ENCODE peak calls at places on chromosomes 13 and 19, in ten cellular contexts. K is stimulated activated CD8-positive, alpha-beta memory T cell treated with anti-CD3 and anti-CD28 coated beads, Interleukin-2, amount 100 ng/mL, for 48 hours; T is NCI-H1048; M is NCI-H460; H is activated naive CD4-positive, alpha-beta T cell treated with anti-CD3 and anti-CD28 coated beads, Interleukin-2, amount 10 ng/mL, durations not matched to agents 7 days and 5 days; C is fibroblast of villous mesenchyme; E is RCC 7860; B is tibial nerve; U is iris pigment epithelial cell; V is A172. Y is an unnamed sample.
A peak's percentile ranks its signal among the peaks of the same experiment; 100 is the strongest.

GRCh38 chr13:45678282-45678681 is 23.8 kb upstream of the CBY2 start:
- DNase-seq in K (no peak), T (no peak), M (no peak), H (no peak), C (no peak), E (no peak), B (no peak), U (no peak), V (no peak), Y (no peak)

GRCh38 chr13:98022210-98022609 is 68.7 kb downstream of the IPO5 start:
- DNase-seq in K (no peak), T (no peak), M (peak; percentile 4), H (no peak), C (peak; percentile 43), E (no peak), B (no peak), U (peak; percentile 85), V (peak; percentile 37), Y (peak; percentile 86)

GRCh38 chr19:48897181-48897580 is 1.4 kb downstream of the TULP2 start:
- DNase-seq in K (no peak), T (no peak), M (no peak), H (no peak), C (no peak), E (no peak), B (no peak), U (no peak), V (no peak), Y (no peak)

GRCh38 chr13:76522083-76522755 is 364.0 kb downstream of the KCTD12 start:
- DNase-seq in K (no peak), T (no peak), M (no peak), H (no peak), C (peak; percentile 86), E (no peak), B (no peak), U (peak; percentile 57), V (no peak), Y (peak; percentile 36)

GRCh38 chr13:40786568-40786996 is 2.8 kb upstream of the SLC25A15 start:
- DNase-seq in K (no peak), T (no peak), M (peak; percentile 17), H (no peak), C (peak; percentile 76), E (no peak), B (no peak), U (peak; percentile 62), V (peak; percentile 33), Y (peak; percentile 54)

GRCh38 chr13:84088996-84089395 is 206.7 kb upstream of the SLITRK1 start:
- DNase-seq in K (no peak), T (no peak), M (no peak), H (no peak), C (no peak), E (no peak), B (no peak), U (no peak), V (no peak), Y (no peak)

GRCh38 chr13:81058916-81059290 is 718.0 kb upstream of the SPRY2 start:
- DNase-seq in K (no peak), T (no peak), M (no peak), H (no peak), C (no peak), E (no peak), B (no peak), U (no peak), V (peak; percentile 29), Y (no peak)

GRCh38 chr19:2371656-2372055 is 11.6 kb downstream of the TMPRSS9 start:
- DNase-seq in K (no peak), T (no peak), M (no peak), H (no peak), C (peak; percentile 19), E (peak; percentile 39), B (no peak), U (peak; percentile 17), V (peak; percentile 88), Y (peak; percentile 83)